ENCODE peak calls at places on chromosome 22, in six cellular contexts. Q is nephron progenitor cell, G is germinal center, S is sigmoid colon, K is GM12892, V is DMS153. L is an unnamed sample.

GRCh38 chr22:49721211-49721763 is 106.4 kb downstream of the BRD1 start:
- DNase-seq in G (no peak), S (no peak), V (no peak), K (no peak), Q (no peak), L (no peak)

GRCh38 chr22:41589260-41589600 is 410 bp downstream of the PMM1 start:
- DNase-seq in Q (no peak), K (no peak), G (no peak), S (peak; percentile 75), V (no peak), L (peak; percentile 66)

GRCh38 chr22:25318081-25318823 is 98.8 kb downstream of the CRYBB2 start:
- DNase-seq in V (no peak), G (no peak), K (no peak), Q (no peak), S (no peak), L (no peak)

GRCh38 chr22:26534874-26535470 is 22.7 kb upstream of the TFIP11 start:
- DNase-seq in Q (no peak), S (no peak), V (no peak), K (no peak), G (peak; percentile 73), L (no peak)

GRCh38 chr22:33049125-33049729 is 9.0 kb downstream of the SYN3 start:
- DNase-seq in Q (peak; percentile 80), S (peak; percentile 87), K (peak; percentile 41), V (peak; percentile 42), G (peak; percentile 70), L (peak; percentile 82)

GRCh38 chr22:21045585-21046294 is at the start of gene LRRC74B:
- DNase-seq in V (peak; percentile 86), Q (peak; percentile 98), S (peak; percentile 94), K (peak; percentile 92), G (peak; percentile 87), L (peak; percentile 78)

GRCh38 chr22:22507743-22508273 is 734 bp downstream of the ZNF280B start:
- DNase-seq in G (no peak), S (no peak), K (no peak), V (no peak), Q (no peak), L (no peak)

GRCh38 chr22:37896181-37896592 is 9.9 kb upstream of the MICALL1 start:
- DNase-seq in K (no peak), G (peak; percentile 52), Q (no peak), V (peak; percentile 24), S (no peak), L (no peak)

GRCh38 chr22:49979587-49980264 is 19.2 kb downstream of the PIM3 start:
- DNase-seq in V (no peak), S (no peak), G (no peak), Q (peak; percentile 25), K (no peak), L (peak; percentile 68)

GRCh38 chr22:21605887-21606564 is 23.8 kb downstream of the YDJC start:
- DNase-seq in Q (no peak), K (no peak), G (no peak), S (no peak), V (no peak), L (no peak)

GRCh38 chr22:46963672-46964545 is 201.5 kb downstream of the TBC1D22A start:
- DNase-seq in V (peak; percentile 76), K (no peak), S (peak; percentile 52), G (no peak), Q (no peak), L (no peak)

GRCh38 chr22:25510926-25511325 is 53.5 kb upstream of the GRK3 start:
- DNase-seq in Q (no peak), S (no peak), K (no peak), G (no peak), V (no peak), L (no peak)

GRCh38 chr22:22927196-22927887 is 39.7 kb downstream of the IGLL5 start:
- DNase-seq in K (no peak), G (no peak), S (no peak), V (no peak), Q (no peak), L (no peak)

GRCh38 chr22:41197808-41198585 is 7.1 kb upstream of the L3MBTL2 start:
- DNase-seq in G (no peak), Q (peak; percentile 34), V (peak; percentile 32), K (no peak), S (no peak), L (peak; percentile 48)

GRCh38 chr22:25823276-25823675 is 81.3 kb downstream of the MYO18B start:
- DNase-seq in S (no peak), V (no peak), Q (no peak), K (no peak), G (no peak), L (no peak)

GRCh38 chr22:40037320-40037719 is 42.6 kb downstream of the FAM83F start:
- DNase-seq in V (no peak), G (no peak), K (no peak), Q (no peak), S (peak; percentile 12), L (no peak)

GRCh38 chr22:40603088-40603605 is 33.4 kb downstream of the MRTFA start:
- DNase-seq in S (no peak), V (no peak), Q (no peak), G (no peak), K (no peak), L (no peak)

GRCh38 chr22:36197601-36198146 is 3.9 kb downstream of the APOL4 start:
- DNase-seq in S (no peak), G (no peak), Q (no peak), V (no peak), K (peak; percentile 26), L (peak; percentile 58)

GRCh38 chr22:39277135-39277607 is 32.4 kb upstream of the PDGFB start:
- DNase-seq in Q (no peak), G (no peak), K (no peak), V (no peak), S (no peak), L (no peak)

GRCh38 chr22:48578138-48579034 is 1249.3 kb downstream of the BRD1 start:
- DNase-seq in K (no peak), G (no peak), Q (no peak), S (no peak), V (no peak), L (no peak)